ENCODE peak calls at places on chromosomes 3 and 15, in five cellular contexts. S is thoracic aorta, J is fibroblast of lung, W is AG04450, Q is tibial artery. O is an unnamed sample.

GRCh38 chr15:66630801-66631351 is 65.1 kb upstream of the LCTL start:
- DNase-seq in W (no peak), S (no peak), Q (no peak), J (no peak), O (no peak)

GRCh38 chr15:89122532-89123525 is 34.6 kb downstream of the ABHD2 start:
- DNase-seq in J (no peak), Q (peak), W (no peak), S (no peak), O (no peak)

GRCh38 chr15:92122259-92122658 is 268.8 kb downstream of the SLCO3A1 start:
- DNase-seq in Q (no peak), J (no peak), S (no peak), W (no peak), O (no peak)

GRCh38 chr3:174659516-174659915 is 199.6 kb upstream of the NAALADL2 start:
- DNase-seq in S (no peak), W (no peak), Q (no peak), J (no peak), O (no peak)

GRCh38 chr3:146308222-146308621 is 57.3 kb upstream of the PLSCR4 start:
- DNase-seq in S (no peak), Q (no peak), J (peak), W (peak), O (no peak)

GRCh38 chr3:112115806-112116383 is 17.2 kb downstream of the GCSAM start:
- DNase-seq in W (no peak), Q (no peak), J (no peak), S (no peak), O (no peak)

GRCh38 chr15:27082526-27082925 is 111.5 kb downstream of the GABRG3 start:
- DNase-seq in J (no peak), W (no peak), S (no peak), Q (no peak), O (no peak)

GRCh38 chr15:41607033-41607432 is 48.0 kb downstream of the TYRO3 start:
- DNase-seq in W (peak), S (no peak), Q (no peak), J (peak), O (no peak)

GRCh38 chr3:189122526-189123205 is 49.1 kb upstream of the TPRG1 start:
- DNase-seq in Q (no peak), W (no peak), J (no peak), S (no peak), O (no peak)

GRCh38 chr3:149314807-149315578 is 18.4 kb downstream of the TM4SF18 start:
- DNase-seq in Q (no peak), W (peak), J (peak), S (no peak), O (no peak)

GRCh38 chr3:174644287-174644686 is 214.8 kb upstream of the NAALADL2 start:
- DNase-seq in Q (no peak), W (no peak), J (no peak), S (no peak), O (no peak)

GRCh38 chr3:48560648-48561018 is 2.9 kb downstream of the UCN2 start:
- DNase-seq in W (no peak), J (peak), Q (peak), S (no peak), O (no peak)

GRCh38 chr3:48555949-48556795 is 431 bp downstream of the PFKFB4 start:
- DNase-seq in S (no peak), Q (peak), J (no peak), W (no peak), O (no peak)

GRCh38 chr3:48561045-48561736 is 2.4 kb downstream of the UCN2 start:
- DNase-seq in W (no peak), Q (peak), J (peak), S (no peak), O (no peak)

GRCh38 chr3:48556796-48557626 is at the start of gene PFKFB4:
- DNase-seq in J (peak), S (peak), Q (peak), W (peak), O (peak)

DNA sequence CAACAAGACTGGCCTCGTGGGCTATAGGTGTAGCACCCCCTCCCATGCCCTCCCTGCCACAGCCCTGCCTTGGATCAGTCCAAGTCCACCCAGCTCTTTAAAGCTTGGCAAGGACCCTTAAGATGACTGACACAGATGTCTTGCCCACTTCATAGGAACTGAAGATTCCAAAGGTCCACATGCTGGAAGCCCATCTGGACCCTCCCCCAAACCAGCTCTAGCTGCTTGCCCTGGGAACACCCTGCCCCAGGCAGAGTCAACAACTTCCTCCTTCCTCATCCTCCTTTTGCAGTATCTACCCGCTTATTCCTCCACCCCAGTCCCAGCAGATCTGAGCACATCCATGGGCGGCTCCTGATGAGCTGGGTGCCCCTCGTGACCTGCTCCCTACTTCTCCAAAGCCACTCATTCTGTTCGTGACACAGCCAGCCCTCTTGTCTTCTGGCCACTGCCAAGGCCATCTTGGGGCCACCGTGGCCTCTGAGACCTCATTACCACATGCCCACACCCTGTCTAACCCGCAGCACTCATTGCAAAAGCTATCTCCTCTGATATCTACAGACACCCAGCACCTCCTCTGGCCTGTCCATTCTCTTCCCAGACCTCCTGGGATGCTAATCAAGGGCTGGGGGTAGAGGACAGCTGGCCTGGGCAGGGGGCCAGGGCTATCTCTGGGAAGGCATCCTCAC is 2.0 kb upstream of the PFKFB4 start:
- DNase-seq in J (no peak), S (no peak), W (no peak), Q (peak), O (no peak)
- H3K27ac ChIP-seq in J (no peak), S (peak), W (no peak), Q (peak), O (peak)

GRCh38 chr15:78638658-78639314 is 2.2 kb downstream of the CHRNB4 start:
- DNase-seq in S (no peak), J (peak), W (no peak), Q (no peak), O (no peak)

GRCh38 chr15:78642341-78642740 is 1.3 kb upstream of the CHRNB4 start:
- DNase-seq in J (no peak), S (no peak), W (no peak), Q (no peak), O (no peak)

GRCh38 chr15:78641876-78642275 is 866 bp upstream of the CHRNB4 start:
- DNase-seq in W (no peak), Q (no peak), S (no peak), J (no peak), O (no peak)

GRCh38 chr15:78640527-78640839 is 527 bp downstream of the CHRNB4 start:
- DNase-seq in Q (no peak), W (no peak), S (no peak), J (no peak), O (no peak)

DNA sequence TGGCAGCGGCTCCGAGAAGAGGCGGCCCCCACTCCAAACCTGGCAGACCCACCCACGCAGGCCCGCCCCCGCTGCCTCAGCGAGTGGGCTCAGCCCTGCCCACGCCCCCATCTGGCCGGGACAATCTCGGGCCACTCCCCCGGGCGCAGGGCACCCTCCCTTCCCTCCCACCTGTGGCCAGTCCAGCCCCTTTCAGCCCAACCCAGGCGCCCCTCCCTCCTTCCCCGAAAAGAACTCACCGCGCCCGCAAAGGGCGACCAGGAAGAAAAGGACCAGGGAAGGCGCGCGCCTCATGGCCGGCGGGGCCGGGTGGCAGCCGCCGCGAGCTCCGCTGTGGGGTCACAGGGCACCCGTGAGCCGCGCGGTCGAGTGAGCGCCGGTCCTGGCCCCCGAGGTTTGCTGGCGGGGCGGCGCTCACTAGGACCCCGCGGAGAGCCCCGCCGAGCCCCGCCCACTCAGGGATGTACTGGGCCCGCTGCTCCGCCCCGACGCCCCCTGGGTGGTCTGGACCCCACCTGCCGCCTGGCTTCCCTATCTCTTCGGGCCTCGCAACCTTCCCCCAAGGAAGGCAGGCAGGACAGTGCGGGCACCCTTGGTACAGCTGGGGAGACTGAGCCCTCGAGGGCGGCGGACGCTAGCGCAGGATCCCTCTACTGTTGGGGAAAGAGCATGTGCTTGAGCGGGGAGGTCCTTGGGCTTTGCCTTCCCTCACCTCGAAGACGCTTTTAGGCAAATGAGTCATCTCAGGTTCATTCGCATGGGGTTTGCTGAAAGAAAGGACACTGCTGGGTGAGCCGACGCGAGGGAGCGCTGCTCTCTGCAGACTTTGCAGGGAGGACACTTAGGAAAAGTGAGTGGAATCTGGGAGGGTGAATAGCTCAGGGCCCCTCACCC is at the start of gene CHRNB4:
- DNase-seq in J (no peak), W (no peak), Q (no peak), S (no peak), O (no peak)
- TF ChIP-seq CTCF in J (no peak), W (no peak), Q (no peak), S (no peak), O (no peak)

GRCh38 chr3:108462899-108463298 is 47.5 kb downstream of the MYH15 start:
- DNase-seq in J (peak), Q (no peak), W (no peak), S (no peak), O (no peak)
- H3K4me3 ChIP-seq in J (no peak), Q (no peak), W (no peak), S (no peak), O (no peak)

DNA sequence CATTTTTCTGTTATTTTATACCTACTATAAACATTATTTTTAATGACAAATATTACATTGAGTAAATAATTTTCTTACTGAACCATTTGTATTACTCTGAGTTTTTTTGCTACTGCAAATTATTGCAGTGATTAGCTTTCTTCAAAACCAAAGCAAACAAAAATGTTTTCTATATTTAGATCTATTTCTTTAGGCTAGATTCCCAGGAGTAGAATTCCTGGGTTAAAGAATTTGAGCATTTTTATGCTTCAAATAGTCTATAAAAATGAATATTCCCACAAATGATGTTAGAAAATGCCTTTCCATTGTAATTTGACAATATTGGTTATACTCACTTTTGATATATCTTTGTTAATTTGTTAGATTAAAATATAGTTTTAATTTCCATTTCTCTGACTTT is 76.8 kb downstream of the LEKR1 start:
- DNase-seq in S (no peak), W (no peak), J (no peak), Q (no peak), O (no peak)
- H3K27ac ChIP-seq in S (no peak), W (no peak), J (no peak), Q (no peak), O (no peak)

GRCh38 chr3:197302033-197302432 is 3.6 kb upstream of the DLG1 start:
- DNase-seq in Q (no peak), J (no peak), S (no peak), W (no peak), O (no peak)

GRCh38 chr3:197306374-197307086 is 8.1 kb upstream of the DLG1 start:
- DNase-seq in W (no peak), S (no peak), J (peak), Q (no peak), O (no peak)

GRCh38 chr3:197305854-197306253 is 7.4 kb upstream of the DLG1 start:
- DNase-seq in S (no peak), Q (no peak), W (peak), J (peak), O (no peak)

GRCh38 chr3:197302696-197303341 is 4.4 kb upstream of the DLG1 start:
- DNase-seq in W (no peak), J (no peak), S (no peak), Q (no peak), O (no peak)

DNA sequence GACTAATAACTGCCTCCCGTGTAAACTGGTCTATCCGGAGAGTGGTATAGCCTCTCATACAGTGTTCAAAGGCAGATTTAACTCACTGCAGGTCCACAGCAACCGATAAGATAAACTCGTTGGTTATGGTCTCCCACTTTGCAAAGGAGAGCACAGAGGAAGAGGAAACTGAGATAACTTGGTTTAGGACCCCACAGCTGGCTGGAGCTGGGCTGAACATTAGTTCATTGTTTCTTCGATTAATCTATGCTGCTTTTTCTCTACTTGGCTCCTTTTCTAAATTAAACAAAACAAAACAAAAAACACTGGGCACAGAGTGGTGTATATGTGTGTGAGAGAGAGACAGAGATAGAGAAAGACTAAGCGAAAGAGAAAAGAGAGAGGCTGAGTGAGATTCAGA is 5.0 kb upstream of the DLG1 start:
- DNase-seq in Q (no peak), S (no peak), W (no peak), J (no peak), O (no peak)
- TF ChIP-seq CTCF in Q (no peak), S (no peak), W (no peak), J (no peak), O (no peak)